ENCODE peak calls at places on chromosomes 5 and 9, in six cellular contexts. W is SK-N-SH, X is GM23338, G is neural progenitor cell, E is hepatocyte, F is PC-3. O is an unnamed sample.
A peak's percentile ranks its signal among the peaks of the same experiment; 100 is the strongest.

GRCh38 chr5:5716665-5717064 is 294.2 kb downstream of the ICE1 start:
- DNase-seq in W (no peak), X (no peak), G (no peak), E (no peak), F (no peak), O (no peak)

GRCh38 chr9:104868687-104869404 is 59.1 kb downstream of the ABCA1 start:
- DNase-seq in W (peak; percentile 37), X (peak; percentile 91), G (peak; percentile 90), E (peak; percentile 84), F (peak; percentile 60), O (peak; percentile 73)

GRCh38 chr9:88143944-88144343 is 5.7 kb upstream of the SPATA31C2 start:
- DNase-seq in W (no peak), X (no peak), G (no peak), E (no peak), F (no peak), O (no peak)

GRCh38 chr5:9231842-9232241 is 314.0 kb downstream of the SEMA5A start:
- DNase-seq in W (no peak), X (no peak), G (no peak), E (no peak), F (no peak), O (no peak)

GRCh38 chr5:79613571-79613970 is 1.3 kb downstream of the TENT2 start:
- DNase-seq in W (no peak), X (no peak), G (no peak), E (no peak), F (no peak), O (no peak)

GRCh38 chr9:94084314-94084713 is at the start of gene PTPDC1:
- DNase-seq in W (peak; percentile 65), X (peak; percentile 88), G (peak; percentile 78), E (peak; percentile 40), F (no peak), O (no peak)

GRCh38 chr5:111254613-111255012 is 30.4 kb downstream of the CAMK4 start:
- DNase-seq in W (no peak), X (no peak), G (no peak), E (no peak), F (no peak), O (peak; percentile 40)

GRCh38 chr5:72637058-72637457 is 129.8 kb upstream of the ZNF366 start:
- DNase-seq in W (no peak), X (no peak), G (no peak), E (no peak), F (no peak), O (no peak)

GRCh38 chr5:154898210-154898609 is 39.8 kb downstream of the CNOT8 start:
- DNase-seq in W (no peak), X (no peak), G (no peak), E (no peak), F (no peak), O (no peak)

GRCh38 chr5:133969654-133970324 is 1.4 kb upstream of the C5orf15 start:
- DNase-seq in W (no peak), X (no peak), G (no peak), E (peak; percentile 60), F (no peak), O (peak; percentile 21)

GRCh38 chr9:22374021-22374420 is 72.6 kb upstream of the DMRTA1 start:
- DNase-seq in W (no peak), X (no peak), G (no peak), E (no peak), F (no peak), O (no peak)

GRCh38 chr5:10538789-10539684 is 24.8 kb upstream of the ANKRD33B start:
- DNase-seq in W (no peak), X (no peak), G (no peak), E (no peak), F (no peak), O (no peak)

GRCh38 chr5:154858972-154859950 is 834 bp downstream of the CNOT8 start:
- DNase-seq in W (no peak), X (no peak), G (no peak), E (peak; percentile 5), F (peak; percentile 14), O (peak; percentile 74)

GRCh38 chr5:143023447-143024096 is 253.4 kb downstream of the ARHGAP26 start:
- DNase-seq in W (peak; percentile 52), X (peak; percentile 10), G (peak; percentile 30), E (no peak), F (no peak), O (no peak)

GRCh38 chr5:120017523-120017922 is 388.2 kb downstream of the FAM170A start:
- DNase-seq in W (no peak), X (no peak), G (no peak), E (no peak), F (no peak), O (no peak)

GRCh38 chr9:32260481-32260880 is 124.0 kb upstream of the ACO1 start:
- DNase-seq in W (no peak), X (no peak), G (peak; percentile 23), E (no peak), F (no peak), O (no peak)

GRCh38 chr5:123696948-123697347 is 185.0 kb downstream of the CSNK1G3 start:
- DNase-seq in W (no peak), X (no peak), G (no peak), E (no peak), F (no peak), O (no peak)

GRCh38 chr5:574906-575305 is 37.2 kb upstream of the CEP72 start:
- DNase-seq in W (no peak), X (no peak), G (no peak), E (no peak), F (no peak), O (no peak)

GRCh38 chr5:174837919-174838902 is 113.8 kb downstream of the MSX2 start:
- DNase-seq in W (peak; percentile 17), X (peak; percentile 80), G (peak; percentile 60), E (peak; percentile 29), F (peak; percentile 47), O (no peak)

GRCh38 chr9:121294181-121294743 is 26.3 kb downstream of the GSN start:
- DNase-seq in W (no peak), X (no peak), G (no peak), E (no peak), F (no peak), O (no peak)

GRCh38 chr5:109649371-109649770 is 40.4 kb upstream of the MAN2A1 start:
- DNase-seq in W (no peak), X (no peak), G (peak; percentile 19), E (no peak), F (no peak), O (no peak)
- TF ChIP-seq EZH2phosphoT487 in W (no peak), X (no peak), G (no peak), E (no peak), F (no peak), O (no peak)

DNA sequence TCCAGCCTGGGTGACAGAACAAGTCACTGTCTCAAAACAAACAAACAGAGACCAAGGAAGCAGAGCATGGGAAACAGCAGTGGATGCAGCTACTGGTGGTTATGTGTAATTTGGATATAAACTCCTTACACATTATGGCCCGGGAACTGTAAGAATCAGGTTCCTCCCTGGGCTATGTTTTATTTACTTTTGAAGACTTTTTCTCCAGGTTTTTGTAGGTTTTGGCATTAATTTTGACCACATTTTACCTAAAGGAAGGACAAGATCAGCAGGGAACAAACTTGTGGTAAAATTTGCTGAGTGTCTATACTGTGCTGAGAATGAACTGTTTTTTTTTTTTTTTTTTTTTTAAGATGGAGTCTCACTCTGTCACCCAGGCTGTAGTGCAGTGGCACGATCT is 8.4 kb downstream of the KIF2A start:
- DNase-seq in W (no peak), X (no peak), G (no peak), E (no peak), F (no peak), O (no peak)
- H3K4me1 ChIP-seq in W (peaks cover 3% of the 10 kb centered on the region), X (peaks cover 21% of the 10 kb centered on the region), G (peaks cover 12% of the 10 kb centered on the region), E (no peaks in the 10 kb centered on the region), F (peaks cover 24% of the 10 kb centered on the region), O (peaks cover 16% of the 10 kb centered on the region)

GRCh38 chr5:83370957-83371356 is 100.6 kb upstream of the VCAN start:
- DNase-seq in W (no peak), X (no peak), G (peak; percentile 85), E (no peak), F (no peak), O (no peak)
- H3K4me2 ChIP-seq in W (no peak overlapping the region), X (no peak overlapping the region), G (peak overlapping the region; percentile 66), E (no peak overlapping the region), F (no peak overlapping the region), O (no peak overlapping the region)

DNA sequence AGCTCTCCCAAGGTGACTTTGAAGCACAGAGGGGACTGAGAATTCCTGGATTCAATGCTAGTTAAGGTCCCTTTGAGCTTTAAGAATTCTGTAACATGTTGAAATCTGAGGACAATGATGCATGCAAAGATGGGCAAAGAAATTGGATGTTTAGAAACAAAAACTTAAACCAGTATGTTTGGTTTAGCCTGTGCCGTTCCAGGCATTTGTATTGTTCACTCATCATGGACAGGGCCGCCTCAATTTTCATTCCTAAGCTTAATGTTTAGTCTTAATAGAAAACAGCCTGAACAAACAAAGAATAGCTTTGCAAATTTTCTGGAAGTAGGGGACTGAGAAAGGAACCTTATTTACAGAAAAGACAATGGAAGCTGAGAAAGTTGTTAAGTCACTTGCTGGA is 267.8 kb downstream of the ARHGEF28 start:
- DNase-seq in W (no peak), X (no peak), G (no peak), E (no peak), F (no peak), O (no peak)
- TF ChIP-seq EZH2phosphoT487 in W (no peak), X (no peak), G (no peak), E (no peak), F (no peak), O (no peak)

DNA sequence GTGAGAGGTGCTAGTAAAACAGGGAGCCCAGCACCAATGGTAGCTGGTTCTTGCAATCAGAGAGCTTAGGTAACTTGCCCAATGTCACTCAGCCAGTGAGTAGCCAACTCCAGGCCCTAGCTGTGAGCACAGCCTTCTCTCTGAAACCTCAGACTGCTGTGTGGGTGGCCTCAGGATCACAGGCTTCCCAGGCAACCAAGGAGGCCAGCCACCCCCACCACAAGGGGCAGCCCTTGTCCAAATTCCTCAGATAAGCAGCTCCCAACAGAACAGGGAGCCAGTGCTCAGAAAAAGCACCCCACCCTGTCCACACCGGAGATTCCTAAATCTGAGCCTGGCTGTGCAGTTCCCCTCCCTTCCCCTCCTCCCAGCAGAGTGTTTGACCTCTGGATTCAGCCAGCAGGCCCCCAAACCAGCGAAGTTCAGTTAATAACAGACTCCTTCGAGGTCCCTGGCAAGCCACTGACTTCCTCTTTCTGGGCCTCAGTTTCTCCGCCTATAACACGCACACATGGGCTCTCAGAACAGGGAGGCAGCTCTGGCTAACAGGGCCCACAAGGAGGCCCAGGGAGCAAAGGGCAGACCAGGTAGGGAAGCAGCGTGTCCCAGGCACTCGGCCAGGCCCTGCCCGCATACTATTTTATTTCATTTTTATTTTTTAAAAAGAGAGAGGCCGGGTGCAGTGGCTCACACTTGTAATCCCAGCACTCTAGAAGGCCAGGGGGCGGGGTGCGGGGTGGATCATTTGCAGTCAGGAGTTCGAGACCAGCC is 2.7 kb downstream of the EEIG1 start:
- DNase-seq in W (no peak), X (peak; percentile 74), G (peak; percentile 78), E (no peak), F (peak; percentile 36), O (no peak)
- H3K4me1 ChIP-seq in W (peaks cover 66% of the 10 kb centered on the region), X (peaks cover 44% of the 10 kb centered on the region), G (peaks cover 48% of the 10 kb centered on the region), E (peaks cover 67% of the 10 kb centered on the region), F (peaks cover 20% of the 10 kb centered on the region), O (peaks cover 68% of the 10 kb centered on the region)

O was measured in OCI-LY7.